ENCODE peak calls at places on chromosomes 4 and X, in six cellular contexts. One of them, this sample, is unnamed.

GRCh38 chrX:46873746-46874145 is 36.9 kb downstream of the RP2 start:
- DNase-seq in right lobe of liver: no peak
- DNase-seq in GM12865: no peak
- DNase-seq in esophagus squamous epithelium: no peak
- DNase-seq in tibial nerve: no peak
- DNase-seq in choroid plexus epithelial cell: peak
- DNase-seq in this sample: no peak

GRCh38 chr4:169293343-169294176 is 22.8 kb upstream of the SH3RF1 start:
- DNase-seq in right lobe of liver: no peak
- DNase-seq in GM12865: peak
- DNase-seq in esophagus squamous epithelium: no peak
- DNase-seq in tibial nerve: no peak
- DNase-seq in choroid plexus epithelial cell: no peak
- DNase-seq in this sample: no peak

GRCh38 chr4:70895846-70896435 is 6.2 kb upstream of the MOB1B start:
- DNase-seq in right lobe of liver: no peak
- DNase-seq in GM12865: no peak
- DNase-seq in esophagus squamous epithelium: no peak
- DNase-seq in tibial nerve: no peak
- DNase-seq in choroid plexus epithelial cell: peak
- DNase-seq in this sample: no peak

GRCh38 chrX:31609130-31609529 is 537.3 kb upstream of the FTHL17 start:
- DNase-seq in right lobe of liver: no peak
- DNase-seq in GM12865: no peak
- DNase-seq in esophagus squamous epithelium: no peak
- DNase-seq in tibial nerve: no peak
- DNase-seq in choroid plexus epithelial cell: peak
- DNase-seq in this sample: no peak

GRCh38 chrX:13658602-13659001 is 5.7 kb downstream of the TCEANC start:
- DNase-seq in right lobe of liver: no peak
- DNase-seq in GM12865: peak
- DNase-seq in esophagus squamous epithelium: no peak
- DNase-seq in tibial nerve: peak
- DNase-seq in choroid plexus epithelial cell: peak
- DNase-seq in this sample: peak

GRCh38 chr4:73275318-73275654 is 16.7 kb upstream of the ANKRD17 start:
- DNase-seq in right lobe of liver: no peak
- DNase-seq in GM12865: no peak
- DNase-seq in esophagus squamous epithelium: no peak
- DNase-seq in tibial nerve: no peak
- DNase-seq in choroid plexus epithelial cell: no peak
- DNase-seq in this sample: no peak

GRCh38 chr4:5050520-5050955 is 742 bp upstream of the STK32B start:
- DNase-seq in right lobe of liver: peak
- DNase-seq in GM12865: peak
- DNase-seq in esophagus squamous epithelium: no peak
- DNase-seq in tibial nerve: peak
- DNase-seq in choroid plexus epithelial cell: peak
- DNase-seq in this sample: peak

GRCh38 chr4:154032914-154033313 is 244.0 kb upstream of the SFRP2 start:
- DNase-seq in right lobe of liver: no peak
- DNase-seq in GM12865: no peak
- DNase-seq in esophagus squamous epithelium: no peak
- DNase-seq in tibial nerve: no peak
- DNase-seq in choroid plexus epithelial cell: no peak
- DNase-seq in this sample: no peak

GRCh38 chr4:20248155-20248558 is 3.5 kb upstream of the SLIT2 start:
- DNase-seq in right lobe of liver: no peak
- DNase-seq in GM12865: peak
- DNase-seq in esophagus squamous epithelium: no peak
- DNase-seq in tibial nerve: peak
- DNase-seq in choroid plexus epithelial cell: peak
- DNase-seq in this sample: peak

GRCh38 chr4:129783596-129783995 is 687.6 kb downstream of the C4orf33 start:
- DNase-seq in right lobe of liver: no peak
- DNase-seq in GM12865: no peak
- DNase-seq in esophagus squamous epithelium: no peak
- DNase-seq in tibial nerve: no peak
- DNase-seq in choroid plexus epithelial cell: no peak
- DNase-seq in this sample: no peak

GRCh38 chrX:95318882-95319281 is 1365.8 kb upstream of the DIAPH2 start:
- DNase-seq in right lobe of liver: no peak
- DNase-seq in GM12865: peak
- DNase-seq in esophagus squamous epithelium: no peak
- DNase-seq in tibial nerve: no peak
- DNase-seq in choroid plexus epithelial cell: no peak
- DNase-seq in this sample: no peak

GRCh38 chr4:10106421-10107039 is 10.1 kb downstream of the WDR1 start:
- DNase-seq in right lobe of liver: no peak
- DNase-seq in GM12865: peak
- DNase-seq in esophagus squamous epithelium: no peak
- DNase-seq in tibial nerve: peak
- DNase-seq in choroid plexus epithelial cell: peak
- DNase-seq in this sample: peak
- H3K4me3 ChIP-seq in right lobe of liver: no peak
- H3K4me3 ChIP-seq in GM12865: no peak
- H3K4me3 ChIP-seq in esophagus squamous epithelium: no peak
- H3K4me3 ChIP-seq in tibial nerve: no peak
- H3K4me3 ChIP-seq in choroid plexus epithelial cell: peak
- H3K4me3 ChIP-seq in this sample: no peak

GRCh38 chr4:89914609-89915008 is 20.0 kb downstream of the MMRN1 start:
- DNase-seq in right lobe of liver: no peak
- DNase-seq in GM12865: no peak
- DNase-seq in esophagus squamous epithelium: no peak
- DNase-seq in tibial nerve: no peak
- DNase-seq in choroid plexus epithelial cell: no peak
- DNase-seq in this sample: no peak
- TF ChIP-seq CTCF in right lobe of liver: no peak
- TF ChIP-seq CTCF in GM12865: no peak
- TF ChIP-seq CTCF in esophagus squamous epithelium: no peak
- TF ChIP-seq CTCF in tibial nerve: no peak
- TF ChIP-seq CTCF in choroid plexus epithelial cell: no peak
- TF ChIP-seq CTCF in this sample: no peak

GRCh38 chr4:177256950-177257349 is 52.7 kb upstream of the NEIL3 start:
- DNase-seq in right lobe of liver: no peak
- DNase-seq in GM12865: no peak
- DNase-seq in esophagus squamous epithelium: no peak
- DNase-seq in tibial nerve: no peak
- DNase-seq in choroid plexus epithelial cell: no peak
- DNase-seq in this sample: no peak
- H3K4me3 ChIP-seq in right lobe of liver: no peak
- H3K4me3 ChIP-seq in GM12865: no peak
- H3K4me3 ChIP-seq in esophagus squamous epithelium: no peak
- H3K4me3 ChIP-seq in tibial nerve: no peak
- H3K4me3 ChIP-seq in choroid plexus epithelial cell: no peak
- H3K4me3 ChIP-seq in this sample: no peak

DNA sequence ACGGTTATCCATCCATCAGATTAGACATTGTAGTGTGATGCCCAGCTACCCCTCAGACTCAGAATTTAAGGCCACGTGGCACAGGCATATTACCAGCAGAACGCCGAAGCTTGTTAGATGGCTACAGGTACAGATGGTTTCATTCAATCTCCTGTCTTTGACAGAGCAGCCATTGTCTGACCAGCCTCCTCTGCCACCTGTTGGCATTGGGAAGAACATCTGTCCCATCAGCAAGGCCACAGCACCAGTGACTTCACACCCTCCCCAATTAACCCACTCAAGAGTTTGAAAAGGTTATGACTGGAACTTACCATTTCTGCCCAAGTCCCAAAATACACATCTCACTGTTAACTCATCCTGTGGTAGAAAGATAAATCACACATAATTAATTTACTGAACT is 22.0 kb upstream of the PHKA2 start:
- DNase-seq in right lobe of liver: no peak
- DNase-seq in GM12865: peak
- DNase-seq in esophagus squamous epithelium: no peak
- DNase-seq in tibial nerve: no peak
- DNase-seq in choroid plexus epithelial cell: no peak
- DNase-seq in this sample: no peak
- TF ChIP-seq CTCF in right lobe of liver: peak
- TF ChIP-seq CTCF in GM12865: peak
- TF ChIP-seq CTCF in esophagus squamous epithelium: no peak
- TF ChIP-seq CTCF in tibial nerve: no peak
- TF ChIP-seq CTCF in choroid plexus epithelial cell: no peak
- TF ChIP-seq CTCF in this sample: no peak